ENCODE peak calls at places on chromosomes 4 and X, in four cellular contexts. Z is lung; M is OCI-LY7; F is CD8-positive, alpha-beta memory T cell. J is an unnamed sample.

GRCh38 chrX:15269618-15270521 is at the start of gene ASB9:
- DNase-seq in Z (peak; percentile 62), M (no peak), F (no peak), J (peak; percentile 40)

GRCh38 chrX:155148724-155149537 is 67.3 kb upstream of the VBP1 start:
- DNase-seq in Z (no peak), M (peak; percentile 17), F (no peak), J (peak; percentile 20)

GRCh38 chrX:124211312-124211942 is 121.0 kb upstream of the TEX13D start:
- DNase-seq in Z (no peak), M (peak; percentile 60), F (peak; percentile 50), J (peak; percentile 41)

GRCh38 chr4:177450421-177451107 is 8.3 kb upstream of the AGA start:
- DNase-seq in Z (no peak), M (no peak), F (no peak), J (no peak)

GRCh38 chr4:108840426-108840975 is 77.6 kb upstream of the ETNPPL start:
- DNase-seq in Z (no peak), M (no peak), F (no peak), J (no peak)

GRCh38 chr4:78704981-78705757 is 71.0 kb upstream of the BMP2K start:
- DNase-seq in Z (no peak), M (no peak), F (no peak), J (peak; percentile 87)

GRCh38 chr4:605702-606425 is 19.5 kb upstream of the PDE6B start:
- DNase-seq in Z (no peak), M (no peak), F (no peak), J (no peak)

GRCh38 chr4:19739101-19739651 is 512.5 kb upstream of the SLIT2 start:
- DNase-seq in Z (no peak), M (no peak), F (no peak), J (peak; percentile 2)

GRCh38 chrX:12378706-12379105 is 240.4 kb downstream of the FRMPD4 start:
- DNase-seq in Z (no peak), M (no peak), F (no peak), J (no peak)

GRCh38 chr4:41028392-41029076 is 185.8 kb downstream of the APBB2 start:
- DNase-seq in Z (no peak), M (no peak), F (no peak), J (no peak)

GRCh38 chr4:86302242-86302641 is 57.6 kb downstream of the MAPK10 start:
- DNase-seq in Z (no peak), M (no peak), F (no peak), J (no peak)

GRCh38 chr4:176526704-176527103 is 206.9 kb downstream of the SPCS3 start:
- DNase-seq in Z (no peak), M (no peak), F (no peak), J (no peak)

GRCh38 chr4:158462611-158463010 is 59.1 kb upstream of the RXFP1 start:
- DNase-seq in Z (no peak), M (no peak), F (no peak), J (no peak)

GRCh38 chr4:71559957-71560541 is 221.2 kb downstream of the SLC4A4 start:
- DNase-seq in Z (no peak), M (no peak), F (no peak), J (no peak)

GRCh38 chrX:18170910-18171309 is 49.8 kb downstream of the BEND2 start:
- DNase-seq in Z (no peak), M (no peak), F (no peak), J (no peak)

GRCh38 chr4:114563536-114564315 is 34.9 kb upstream of the UGT8 start:
- DNase-seq in Z (peak; percentile 34), M (no peak), F (no peak), J (peak; percentile 94)

GRCh38 chr4:16750882-16751642 is 147.4 kb downstream of the LDB2 start:
- DNase-seq in Z (no peak), M (no peak), F (no peak), J (no peak)

DNA sequence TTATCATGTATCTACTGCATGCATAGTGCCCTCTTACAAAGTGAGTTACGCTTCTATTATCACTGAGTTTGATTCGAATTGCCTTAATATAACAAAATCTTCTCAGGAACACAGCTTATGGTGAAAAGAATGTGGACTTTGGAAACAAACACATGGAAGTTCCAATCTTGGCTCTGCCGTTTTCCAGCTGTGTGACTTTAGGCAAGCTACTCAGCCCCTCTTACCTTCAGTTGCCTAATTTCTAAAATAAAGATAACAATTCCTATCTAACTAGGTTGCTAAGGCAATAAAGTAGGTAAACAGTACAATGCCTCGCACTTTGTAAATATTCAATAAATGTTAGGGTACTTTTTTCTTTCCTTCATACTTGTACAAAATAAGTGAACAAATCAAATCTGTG is 104.0 kb upstream of the GRIA3 start:
- DNase-seq in Z (no peak), M (no peak), F (no peak), J (no peak)
- H3K4me1 ChIP-seq in Z (no peaks in the 10 kb centered on the region), M (no peaks in the 10 kb centered on the region), F (no peaks in the 10 kb centered on the region), J (no peaks in the 10 kb centered on the region)

DNA sequence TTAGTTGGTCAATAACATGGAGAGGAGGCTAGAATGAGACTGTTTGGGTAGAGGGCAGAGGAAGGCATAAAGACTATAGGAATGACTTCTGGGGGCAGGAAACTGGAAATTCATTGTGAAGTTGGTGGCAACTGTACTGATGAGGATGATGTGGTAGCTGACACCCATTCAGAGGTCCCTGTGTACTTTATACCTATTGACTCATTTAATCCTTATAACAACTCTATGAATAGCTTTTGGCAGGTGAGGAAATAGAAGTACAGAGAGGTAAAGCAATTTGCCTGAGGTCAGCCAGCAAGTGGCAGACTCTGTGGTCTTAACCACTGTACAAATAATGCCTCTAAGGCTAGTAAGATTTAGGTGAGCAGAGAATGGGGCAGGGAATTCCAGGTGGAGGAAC is 100.1 kb downstream of the GATB start:
- DNase-seq in Z (no peak), M (no peak), F (no peak), J (no peak)
- H3K27ac ChIP-seq in Z (no peak overlapping the region), M (no peak overlapping the region), F (no peak overlapping the region), J (no peak overlapping the region)

GRCh38 chr4:82611982-82612381 is 50.2 kb upstream of the TMEM150C start:
- DNase-seq in Z (no peak), M (no peak), F (no peak), J (no peak)
- H3K4me1 ChIP-seq in Z (no peaks in the 10 kb centered on the region), M (no peaks in the 10 kb centered on the region), F (no peaks in the 10 kb centered on the region), J (no peaks in the 10 kb centered on the region)

DNA sequence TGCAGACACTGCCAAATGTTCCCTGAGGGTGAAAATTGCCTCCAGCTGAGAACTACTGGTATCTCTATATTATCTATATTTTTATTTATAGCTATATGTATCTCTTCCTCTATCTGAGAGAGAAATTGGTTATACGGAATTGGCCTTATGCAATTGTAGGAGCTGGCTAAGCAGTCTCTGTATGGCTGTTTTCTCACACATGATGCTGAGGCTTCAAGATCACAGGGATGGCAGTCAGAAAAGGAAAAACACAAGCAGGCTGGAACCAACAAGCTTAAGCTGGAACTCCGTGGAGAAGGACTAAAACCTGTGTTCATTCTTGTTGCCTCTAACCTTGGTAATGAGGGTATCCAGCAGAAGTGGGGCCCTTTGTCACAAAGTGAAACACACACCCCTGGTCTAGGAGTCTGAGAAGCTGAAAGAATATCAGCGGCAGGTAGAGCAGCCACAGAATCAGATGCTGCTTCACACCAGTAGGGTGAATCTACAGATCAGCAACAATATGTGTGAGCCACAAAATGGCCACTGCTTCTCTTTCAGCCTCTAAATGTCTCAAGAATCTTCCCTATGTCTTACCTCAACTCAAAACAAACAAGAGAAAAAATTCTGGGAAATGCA is 166.5 kb upstream of the PPP1R2C start:
- DNase-seq in Z (no peak), M (peak; percentile 31), F (peak; percentile 50), J (peak; percentile 13)
- H3K27ac ChIP-seq in Z (no peak overlapping the region), M (peak overlapping the region; percentile 100), F (peak overlapping the region; percentile 33), J (no peak overlapping the region)

GRCh38 chr4:8601556-8601955 is 9.0 kb downstream of the CPZ start:
- DNase-seq in Z (no peak), M (no peak), F (no peak), J (no peak)

GRCh38 chr4:8600266-8600665 is 7.7 kb downstream of the CPZ start:
- DNase-seq in Z (no peak), M (no peak), F (no peak), J (no peak)

GRCh38 chr4:8600686-8601085 is 8.1 kb downstream of the CPZ start:
- DNase-seq in Z (no peak), M (no peak), F (no peak), J (no peak)

GRCh38 chr4:8599657-8600056 is 7.1 kb downstream of the CPZ start:
- DNase-seq in Z (no peak), M (no peak), F (no peak), J (no peak)

GRCh38 chr4:8601086-8601485 is 8.5 kb downstream of the CPZ start:
- DNase-seq in Z (no peak), M (no peak), F (no peak), J (no peak)
- H3K4me1 ChIP-seq in Z (no peaks in the 10 kb centered on the region), M (no peaks in the 10 kb centered on the region), F (no peaks in the 10 kb centered on the region), J (no peaks in the 10 kb centered on the region)

J was measured in small intestine.